ENCODE peak calls at places on chromosomes 13 and 19, in nine cellular contexts. Z, W, H, U, A, D, T, O and F are unnamed samples.

GRCh38 chr13:59877933-59878332 is 285.8 kb downstream of the DIAPH3 start:
- DNase-seq in D (no peak), T (no peak), W (no peak), A (no peak), Z (no peak), H (peak), U (no peak), O (no peak), F (no peak)

GRCh38 chr13:82912564-82912963 is 969.7 kb downstream of the SLITRK1 start:
- DNase-seq in O (no peak), H (no peak), D (no peak), U (no peak), Z (no peak), A (no peak), W (no peak), T (no peak), F (no peak)

GRCh38 chr13:101455863-101456262 is 3.4 kb downstream of the ITGBL1 start:
- DNase-seq in D (no peak), H (peak), T (peak), A (no peak), O (no peak), Z (no peak), W (no peak), U (peak), F (peak)

GRCh38 chr13:41085961-41086360 is 24.7 kb downstream of the WBP4 start:
- DNase-seq in T (no peak), W (no peak), H (no peak), U (no peak), O (no peak), A (no peak), Z (no peak), D (no peak), F (no peak)

GRCh38 chr13:69935043-69935442 is 172.6 kb upstream of the ATXN8OS start:
- DNase-seq in D (no peak), T (peak), A (no peak), Z (no peak), U (peak), H (no peak), W (no peak), O (no peak), F (no peak)

GRCh38 chr13:30920162-30920561 is 12.3 kb upstream of the TEX26 start:
- DNase-seq in W (no peak), H (no peak), T (no peak), O (no peak), U (no peak), D (no peak), A (no peak), Z (no peak), F (no peak)

GRCh38 chr19:1065606-1066109 is 1.3 kb upstream of the ARHGAP45 start:
- DNase-seq in Z (no peak), W (no peak), H (no peak), U (peak), O (peak), T (no peak), A (no peak), D (no peak), F (no peak)

GRCh38 chr19:35038623-35039512 is 2.7 kb upstream of the HPN start:
- DNase-seq in A (no peak), U (no peak), O (no peak), Z (no peak), T (no peak), H (peak), W (no peak), D (no peak), F (no peak)

GRCh38 chr19:7619671-7620441 is 9.5 kb downstream of the XAB2 start:
- DNase-seq in Z (no peak), W (no peak), D (no peak), T (no peak), H (no peak), A (no peak), U (no peak), O (peak), F (no peak)

GRCh38 chr19:58325623-58326022 is 1.2 kb upstream of the ZSCAN22 start:
- DNase-seq in A (no peak), O (no peak), Z (no peak), U (no peak), W (no peak), T (no peak), D (no peak), H (peak), F (peak)

GRCh38 chr19:38213911-38214625 is 10.0 kb downstream of the DPF1 start:
- DNase-seq in U (no peak), D (peak), O (no peak), Z (peak), A (no peak), W (no peak), T (peak), H (peak), F (peak)

GRCh38 chr19:29528350-29528945 is 2.7 kb downstream of the VSTM2B start:
- DNase-seq in D (peak), O (peak), W (no peak), T (peak), A (no peak), U (no peak), H (peak), Z (peak), F (peak)